ENCODE peak calls at places on chromosomes 2 and 18, in five cellular contexts. V, I, Y, O and J are unnamed samples.

GRCh38 chr2:182186132-182186735 is 200.6 kb downstream of the PPP1R1C start:
- DNase-seq in I (no peak), Y (no peak), O (peak; percentile 11), V (no peak), J (no peak)

GRCh38 chr2:70399046-70399445 is 97.2 kb upstream of the FAM136A start:
- DNase-seq in O (no peak), V (no peak), I (no peak), Y (no peak), J (no peak)

GRCh38 chr2:122156101-122156500 is 400.6 kb downstream of the TSN start:
- DNase-seq in V (no peak), I (no peak), O (no peak), Y (no peak), J (no peak)

GRCh38 chr2:203914546-203915169 is 21.9 kb upstream of the ICOS start:
- DNase-seq in I (no peak), Y (no peak), V (no peak), O (no peak), J (no peak)

GRCh38 chr2:71608034-71608433 is 154.7 kb downstream of the DYSF start:
- DNase-seq in Y (no peak), I (no peak), V (no peak), O (no peak), J (no peak)

GRCh38 chr2:69298261-69298660 is 88.8 kb downstream of the GFPT1 start:
- DNase-seq in I (no peak), V (no peak), O (no peak), Y (no peak), J (no peak)

GRCh38 chr2:178873912-178874311 is 66.7 kb upstream of the TTN start:
- DNase-seq in Y (no peak), I (no peak), O (no peak), V (no peak), J (no peak)

GRCh38 chr18:51447351-51447896 is 249.9 kb upstream of the MEX3C start:
- DNase-seq in O (no peak), V (no peak), I (peak; percentile 88), Y (no peak), J (no peak)

GRCh38 chr2:226080323-226080722 is 680.8 kb downstream of the NYAP2 start:
- DNase-seq in O (no peak), I (no peak), V (no peak), Y (no peak), J (no peak)

GRCh38 chr18:46696702-46697101 is 39.7 kb upstream of the LOXHD1 start:
- DNase-seq in V (no peak), O (no peak), I (no peak), Y (no peak), J (no peak)

GRCh38 chr2:159307942-159308341 is 21.4 kb upstream of the WDSUB1 start:
- DNase-seq in Y (no peak), O (no peak), V (no peak), I (no peak), J (no peak)

GRCh38 chr2:171316220-171316619 is 117.6 kb downstream of the METTL8 start:
- DNase-seq in O (no peak), Y (no peak), I (no peak), V (no peak), J (no peak)

GRCh38 chr2:120502761-120503160 is 156.8 kb downstream of the INHBB start:
- DNase-seq in I (no peak), O (no peak), V (no peak), Y (peak; percentile 25), J (no peak)

GRCh38 chr18:72114801-72115594 is 429.1 kb downstream of the CBLN2 start:
- DNase-seq in O (no peak), I (no peak), Y (no peak), V (no peak), J (no peak)

GRCh38 chr18:21439453-21439852 is 161.1 kb downstream of the ESCO1 start:
- DNase-seq in O (no peak), I (no peak), V (no peak), Y (no peak), J (no peak)

GRCh38 chr2:46770622-46771021 is 145.0 kb downstream of the MCFD2 start:
- DNase-seq in Y (no peak), I (no peak), V (no peak), O (no peak), J (no peak)

GRCh38 chr2:237868631-237869356 is 9.4 kb downstream of the RAMP1 start:
- DNase-seq in V (no peak), O (no peak), I (no peak), Y (no peak), J (no peak)

GRCh38 chr2:109256921-109257320 is 127.9 kb downstream of the SH3RF3 start:
- DNase-seq in V (no peak), I (peak; percentile 15), Y (no peak), O (no peak), J (no peak)

GRCh38 chr2:233571462-233571861 is 4.9 kb upstream of the USP40 start:
- DNase-seq in I (no peak), V (no peak), Y (no peak), O (no peak), J (no peak)

GRCh38 chr2:141534671-141535359 is 596.0 kb downstream of the LRP1B start:
- DNase-seq in I (no peak), O (no peak), V (no peak), Y (no peak), J (no peak)

GRCh38 chr18:74623047-74623816 is 25.6 kb downstream of the ZNF407 start:
- DNase-seq in I (no peak), V (no peak), Y (no peak), O (peak; percentile 31), J (no peak)

GRCh38 chr2:210955591-210955990 is 399.2 kb downstream of the CPS1 start:
- DNase-seq in V (no peak), Y (no peak), O (no peak), I (no peak), J (no peak)

GRCh38 chr2:41930807-41931566 is 116.8 kb upstream of the PKDCC start:
- DNase-seq in Y (no peak), O (no peak), V (no peak), I (no peak), J (no peak)

GRCh38 chr2:117815946-117816345 is 1.5 kb downstream of the DDX18 start:
- DNase-seq in V (no peak), I (no peak), O (no peak), Y (no peak), J (no peak)

GRCh38 chr2:129641371-129641770 is 338.1 kb upstream of the RAB6C start:
- DNase-seq in O (no peak), V (no peak), Y (no peak), I (no peak), J (no peak)

GRCh38 chr18:51196811-51197660 is 445 bp downstream of the MEX3C start:
- DNase-seq in I (peak; percentile 34), V (peak; percentile 26), O (no peak), Y (peak; percentile 79), J (peak; percentile 53)

GRCh38 chr18:74115046-74115445 is 32.6 kb downstream of the FBXO15 start:
- DNase-seq in V (no peak), Y (no peak), I (no peak), O (no peak), J (no peak)

GRCh38 chr2:150274108-150274507 is 213.4 kb downstream of the RND3 start:
- DNase-seq in I (no peak), O (no peak), Y (no peak), V (no peak), J (no peak)

GRCh38 chr2:71880846-71881610 is 266.6 kb downstream of the CYP26B1 start:
- DNase-seq in Y (no peak), I (peak; percentile 44), V (no peak), O (no peak), J (no peak)

GRCh38 chr18:78624646-78625279 is 354.9 kb upstream of the SALL3 start:
- DNase-seq in I (no peak), Y (peak; percentile 18), O (no peak), V (no peak), J (no peak)
- H3K9me3 ChIP-seq in I (no peaks in the 10 kb centered on the region), Y (no peaks in the 10 kb centered on the region), O (no peaks in the 10 kb centered on the region), V (no peaks in the 10 kb centered on the region), J (no peaks in the 10 kb centered on the region)

GRCh38 chr2:72921866-72922265 is 4.5 kb downstream of the EMX1 start:
- DNase-seq in O (no peak), V (no peak), I (no peak), Y (no peak), J (no peak)
- H3K27me3 ChIP-seq in O (peaks cover 74% of the 10 kb centered on the region), V (peaks cover 74% of the 10 kb centered on the region), I (peaks cover 12% of the 10 kb centered on the region), Y (no peaks in the 10 kb centered on the region), J (peaks cover 100% of the 10 kb centered on the region)

DNA sequence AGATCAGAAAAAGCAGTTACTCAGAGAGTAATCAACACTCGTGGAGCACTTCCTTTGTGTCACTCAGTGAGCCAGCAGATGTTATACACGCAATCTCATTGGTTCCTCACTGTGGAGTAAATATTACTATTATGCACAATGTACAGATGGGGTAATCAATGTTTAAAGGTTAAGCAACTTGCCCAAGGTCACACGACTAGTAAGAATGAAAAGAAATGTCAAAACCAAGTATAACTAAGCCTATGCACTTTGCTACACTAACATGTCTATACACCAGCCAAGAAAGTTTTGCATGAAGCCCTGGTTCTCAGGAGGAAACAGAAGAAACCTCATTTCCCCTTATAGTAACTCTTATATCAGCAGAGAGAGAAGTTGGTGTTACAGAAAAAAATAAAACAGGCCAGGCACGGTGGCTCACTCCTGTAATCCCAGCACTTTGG is 5.4 kb downstream of the METTL21A start:
- DNase-seq in V (no peak), I (no peak), O (peak; percentile 17), Y (no peak), J (no peak)
- H3K4me3 ChIP-seq in V (no peak overlapping the region), I (no peak overlapping the region), O (no peak overlapping the region), Y (no peak overlapping the region), J (no peak overlapping the region)

DNA sequence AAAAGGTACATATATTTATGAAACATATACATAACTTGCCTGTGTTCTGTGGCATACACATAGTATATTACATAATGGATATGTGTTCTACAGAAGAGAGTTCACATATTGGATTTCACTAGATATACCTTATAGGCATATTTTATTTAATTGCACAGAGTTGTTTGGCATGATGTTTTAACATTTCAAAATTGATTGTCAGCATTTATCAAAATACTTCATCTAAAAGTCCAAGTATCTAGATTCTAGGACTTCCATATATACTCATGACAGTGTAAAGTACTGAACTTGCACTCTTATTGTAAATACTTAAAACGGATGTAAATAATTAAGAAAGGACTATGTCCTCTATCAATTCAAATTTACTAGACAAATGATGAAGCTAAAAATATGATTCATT is 995.3 kb upstream of the LRRTM1 start:
- DNase-seq in I (no peak), V (no peak), Y (no peak), O (no peak), J (no peak)
- H3K9me3 ChIP-seq in I (no peaks in the 10 kb centered on the region), V (no peaks in the 10 kb centered on the region), Y (no peaks in the 10 kb centered on the region), O (no peaks in the 10 kb centered on the region), J (no peaks in the 10 kb centered on the region)

GRCh38 chr2:239778042-239778811 is 246.9 kb downstream of the NDUFA10 start:
- DNase-seq in Y (no peak), V (no peak), I (peak; percentile 12), O (no peak), J (no peak)
- H3K27me3 ChIP-seq in Y (no peaks in the 10 kb centered on the region), V (no peaks in the 10 kb centered on the region), I (no peaks in the 10 kb centered on the region), O (no peaks in the 10 kb centered on the region), J (peaks cover 29% of the 10 kb centered on the region)

GRCh38 chr2:40758778-40759177 is 306.9 kb upstream of the SLC8A1 start:
- DNase-seq in Y (no peak), I (no peak), O (no peak), V (no peak), J (no peak)
- H3K4me3 ChIP-seq in Y (no peak overlapping the region), I (no peak overlapping the region), O (no peak overlapping the region), V (no peak overlapping the region), J (no peak overlapping the region)

DNA sequence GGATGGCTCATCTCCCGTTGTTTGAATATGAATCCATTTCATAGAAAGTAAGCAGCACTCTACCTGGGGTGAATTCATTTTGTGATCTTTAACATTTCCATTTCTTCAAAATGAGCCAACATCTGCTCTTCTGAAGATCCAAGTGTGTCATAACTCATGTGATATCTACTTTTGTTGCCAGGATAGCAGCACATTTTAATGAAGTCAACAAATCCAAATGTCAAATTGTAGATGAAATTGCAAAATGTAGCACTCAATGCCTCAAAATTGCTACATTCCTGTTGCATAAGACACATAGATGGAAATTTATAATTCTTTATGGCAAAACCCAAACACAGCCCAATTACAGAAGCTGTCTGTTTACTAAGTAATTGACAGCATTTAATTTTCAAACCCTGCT is 360.7 kb downstream of the TMX3 start:
- DNase-seq in Y (no peak), I (no peak), V (no peak), O (no peak), J (no peak)
- H3K9me3 ChIP-seq in Y (no peaks in the 10 kb centered on the region), I (no peaks in the 10 kb centered on the region), V (no peaks in the 10 kb centered on the region), O (no peaks in the 10 kb centered on the region), J (no peaks in the 10 kb centered on the region)